ENCODE peak calls at places on chromosome 3, in ten cellular contexts. U is fibroblast of mammary gland, V is hypothalamus, G is non-pigmented ciliary epithelial cell, I is cardiac septum, N is pancreas, R is HuH-7, E is H54, A is A549, L is T-helper 1 cell. D is an unnamed sample.

GRCh38 chr3:171353423-171353822 is 106.8 kb downstream of the TNIK start:
- DNase-seq in U (peak), V (no peak), G (no peak), I (no peak), N (no peak), R (no peak), E (no peak), A (no peak), L (no peak), D (no peak)

GRCh38 chr3:175208316-175208715 is 349.2 kb downstream of the NAALADL2 start:
- DNase-seq in U (peak), V (no peak), G (no peak), I (no peak), N (no peak), R (no peak), E (no peak), A (no peak), L (no peak), D (no peak)

GRCh38 chr3:189038773-189039720 is 132.7 kb upstream of the TPRG1 start:
- DNase-seq in U (no peak), V (no peak), G (no peak), I (no peak), N (no peak), R (no peak), E (no peak), A (no peak), L (peak), D (no peak)

GRCh38 chr3:32009101-32009500 is 27.6 kb downstream of the ZNF860 start:
- DNase-seq in U (peak), V (no peak), G (no peak), I (no peak), N (no peak), R (no peak), E (no peak), A (no peak), L (no peak), D (no peak)

GRCh38 chr3:119663885-119664284 is 3.5 kb upstream of the POPDC2 start:
- DNase-seq in U (peak), V (no peak), G (no peak), I (no peak), N (no peak), R (no peak), E (no peak), A (no peak), L (no peak), D (no peak)

GRCh38 chr3:113714702-113715101 is 18.3 kb upstream of the USF3 start:
- DNase-seq in U (peak), V (no peak), G (no peak), I (no peak), N (no peak), R (no peak), E (no peak), A (no peak), L (no peak), D (no peak)

GRCh38 chr3:10116138-10116460 is 624 bp downstream of the BRK1 start:
- DNase-seq in U (peak), V (no peak), G (peak), I (no peak), N (no peak), R (no peak), E (peak), A (no peak), L (no peak), D (no peak)

GRCh38 chr3:157082305-157082981 is 77.5 kb downstream of the CCNL1 start:
- DNase-seq in U (peak), V (no peak), G (no peak), I (no peak), N (no peak), R (no peak), E (peak), A (no peak), L (no peak), D (no peak)

GRCh38 chr3:195441476-195441970 is 1.3 kb downstream of the ACAP2 start:
- DNase-seq in U (no peak), V (peak), G (no peak), I (no peak), N (no peak), R (no peak), E (no peak), A (no peak), L (peak), D (peak)

GRCh38 chr3:137761099-137761562 is 3.0 kb upstream of the SOX14 start:
- DNase-seq in U (no peak), V (no peak), G (no peak), I (no peak), N (no peak), R (no peak), E (no peak), A (no peak), L (no peak), D (no peak)

GRCh38 chr3:125374501-125374995 is 577 bp downstream of the ZNF148 start:
- DNase-seq in U (peak), V (no peak), G (no peak), I (peak), N (peak), R (peak), E (peak), A (peak), L (peak), D (peak)

GRCh38 chr3:46705022-46705530 is 3.9 kb downstream of the TMIE start:
- DNase-seq in U (peak), V (peak), G (no peak), I (no peak), N (peak), R (peak), E (peak), A (peak), L (peak), D (peak)

GRCh38 chr3:154427685-154428291 is 2.2 kb downstream of the GPR149 start:
- DNase-seq in U (no peak), V (no peak), G (no peak), I (no peak), N (no peak), R (no peak), E (no peak), A (no peak), L (no peak), D (peak)

GRCh38 chr3:12706504-12707253 is 42.8 kb upstream of the RAF1 start:
- DNase-seq in U (peak), V (no peak), G (no peak), I (no peak), N (peak), R (peak), E (peak), A (peak), L (peak), D (no peak)

GRCh38 chr3:27147215-27147614 is 222.0 kb downstream of the NEK10 start:
- DNase-seq in U (no peak), V (no peak), G (no peak), I (no peak), N (no peak), R (no peak), E (no peak), A (no peak), L (no peak), D (no peak)

GRCh38 chr3:65048151-65048550 is 360.4 kb upstream of the ADAMTS9 start:
- DNase-seq in U (no peak), V (no peak), G (no peak), I (no peak), N (no peak), R (no peak), E (no peak), A (no peak), L (no peak), D (no peak)

GRCh38 chr3:4512895-4513616 is 19.9 kb downstream of the ITPR1 start:
- DNase-seq in U (no peak), V (no peak), G (no peak), I (no peak), N (no peak), R (no peak), E (no peak), A (no peak), L (no peak), D (no peak)

GRCh38 chr3:62497156-62497555 is 123.8 kb upstream of the FEZF2 start:
- DNase-seq in U (no peak), V (no peak), G (no peak), I (no peak), N (no peak), R (no peak), E (no peak), A (no peak), L (no peak), D (no peak)

GRCh38 chr3:13705051-13705450 is 156.1 kb downstream of the FBLN2 start:
- DNase-seq in U (no peak), V (no peak), G (no peak), I (peak), N (no peak), R (no peak), E (no peak), A (no peak), L (no peak), D (peak)

GRCh38 chr3:147887797-147888196 is 478.6 kb downstream of the ZIC1 start:
- DNase-seq in U (no peak), V (no peak), G (no peak), I (no peak), N (no peak), R (no peak), E (no peak), A (no peak), L (no peak), D (no peak)

GRCh38 chr3:195900426-195901355 is 7.7 kb downstream of the TNK2 start:
- DNase-seq in U (no peak), V (peak), G (no peak), I (peak), N (no peak), R (no peak), E (peak), A (no peak), L (peak), D (peak)

GRCh38 chr3:58150130-58150663 is 60.6 kb downstream of the DNASE1L3 start:
- DNase-seq in U (no peak), V (no peak), G (no peak), I (no peak), N (no peak), R (no peak), E (no peak), A (no peak), L (no peak), D (peak)

GRCh38 chr3:25655659-25656058 is 9.0 kb downstream of the TOP2B start:
- DNase-seq in U (no peak), V (no peak), G (no peak), I (no peak), N (no peak), R (no peak), E (no peak), A (no peak), L (no peak), D (no peak)